ENCODE peak calls at places on chromosomes 5 and 9, in ten cellular contexts. One of them, this sample, is unnamed.
A peak's percentile ranks its signal among the peaks of the same experiment; 100 is the strongest.

GRCh38 chr5:158463971-158464370 is 605.0 kb upstream of the CLINT1 start:
- DNase-seq in HepG2: peak; percentile 39
- DNase-seq in naive thymus-derived CD4-positive, alpha-beta T cell: no peak
- DNase-seq in suprapubic skin: peak; percentile 87
- DNase-seq in SK-N-SH: no peak
- DNase-seq in tibial artery: peak; percentile 81
- DNase-seq in breast epithelium: peak; percentile 24
- DNase-seq in colonic mucosa: no peak
- DNase-seq in gastrocnemius medialis: peak; percentile 70
- DNase-seq in astrocyte: no peak
- DNase-seq in this sample: peak; percentile 78

GRCh38 chr9:8579661-8580060 is 780.1 kb upstream of the DMAC1 start:
- DNase-seq in HepG2: no peak
- DNase-seq in naive thymus-derived CD4-positive, alpha-beta T cell: no peak
- DNase-seq in suprapubic skin: no peak
- DNase-seq in SK-N-SH: no peak
- DNase-seq in tibial artery: no peak
- DNase-seq in breast epithelium: no peak
- DNase-seq in colonic mucosa: no peak
- DNase-seq in gastrocnemius medialis: no peak
- DNase-seq in astrocyte: no peak
- DNase-seq in this sample: no peak

GRCh38 chr9:132723809-132724208 is 53.5 kb downstream of the GTF3C4 start:
- DNase-seq in HepG2: no peak
- DNase-seq in naive thymus-derived CD4-positive, alpha-beta T cell: no peak
- DNase-seq in suprapubic skin: no peak
- DNase-seq in SK-N-SH: no peak
- DNase-seq in tibial artery: peak; percentile 39
- DNase-seq in breast epithelium: no peak
- DNase-seq in colonic mucosa: no peak
- DNase-seq in gastrocnemius medialis: no peak
- DNase-seq in astrocyte: no peak
- DNase-seq in this sample: no peak

GRCh38 chr5:61332369-61332745 is 299 bp downstream of the ZSWIM6 start:
- DNase-seq in HepG2: no peak
- DNase-seq in naive thymus-derived CD4-positive, alpha-beta T cell: no peak
- DNase-seq in suprapubic skin: no peak
- DNase-seq in SK-N-SH: peak; percentile 52
- DNase-seq in tibial artery: peak; percentile 72
- DNase-seq in breast epithelium: no peak
- DNase-seq in colonic mucosa: no peak
- DNase-seq in gastrocnemius medialis: peak; percentile 17
- DNase-seq in astrocyte: no peak
- DNase-seq in this sample: peak; percentile 76

GRCh38 chr5:28286566-28286965 is 1248.2 kb upstream of the CDH9 start:
- DNase-seq in HepG2: no peak
- DNase-seq in naive thymus-derived CD4-positive, alpha-beta T cell: no peak
- DNase-seq in suprapubic skin: no peak
- DNase-seq in SK-N-SH: no peak
- DNase-seq in tibial artery: no peak
- DNase-seq in breast epithelium: no peak
- DNase-seq in colonic mucosa: no peak
- DNase-seq in gastrocnemius medialis: no peak
- DNase-seq in astrocyte: no peak
- DNase-seq in this sample: no peak

GRCh38 chr5:56673171-56673570 is 142.2 kb upstream of the MAP3K1 start:
- DNase-seq in HepG2: no peak
- DNase-seq in naive thymus-derived CD4-positive, alpha-beta T cell: no peak
- DNase-seq in suprapubic skin: no peak
- DNase-seq in SK-N-SH: no peak
- DNase-seq in tibial artery: no peak
- DNase-seq in breast epithelium: no peak
- DNase-seq in colonic mucosa: no peak
- DNase-seq in gastrocnemius medialis: no peak
- DNase-seq in astrocyte: no peak
- DNase-seq in this sample: no peak

GRCh38 chr5:42252306-42252705 is 170.9 kb upstream of the GHR start:
- DNase-seq in HepG2: no peak
- DNase-seq in naive thymus-derived CD4-positive, alpha-beta T cell: no peak
- DNase-seq in suprapubic skin: no peak
- DNase-seq in SK-N-SH: no peak
- DNase-seq in tibial artery: no peak
- DNase-seq in breast epithelium: no peak
- DNase-seq in colonic mucosa: no peak
- DNase-seq in gastrocnemius medialis: no peak
- DNase-seq in astrocyte: no peak
- DNase-seq in this sample: no peak

GRCh38 chr5:134466241-134467069 is 54.8 kb upstream of the CDKN2AIPNL start:
- DNase-seq in HepG2: peak; percentile 86
- DNase-seq in naive thymus-derived CD4-positive, alpha-beta T cell: peak; percentile 66
- DNase-seq in suprapubic skin: peak; percentile 99
- DNase-seq in SK-N-SH: peak; percentile 83
- DNase-seq in tibial artery: peak; percentile 99
- DNase-seq in breast epithelium: peak; percentile 97
- DNase-seq in colonic mucosa: peak; percentile 97
- DNase-seq in gastrocnemius medialis: peak; percentile 100
- DNase-seq in astrocyte: peak; percentile 52
- DNase-seq in this sample: peak; percentile 100

GRCh38 chr9:8733096-8733954 is 933.7 kb upstream of the DMAC1 start:
- DNase-seq in HepG2: no peak
- DNase-seq in naive thymus-derived CD4-positive, alpha-beta T cell: no peak
- DNase-seq in suprapubic skin: no peak
- DNase-seq in SK-N-SH: no peak
- DNase-seq in tibial artery: no peak
- DNase-seq in breast epithelium: no peak
- DNase-seq in colonic mucosa: no peak
- DNase-seq in gastrocnemius medialis: no peak
- DNase-seq in astrocyte: peak; percentile 45
- DNase-seq in this sample: no peak

GRCh38 chr9:93902051-93902779 is 52.9 kb downstream of the BARX1 start:
- DNase-seq in HepG2: no peak
- DNase-seq in naive thymus-derived CD4-positive, alpha-beta T cell: no peak
- DNase-seq in suprapubic skin: peak; percentile 72
- DNase-seq in SK-N-SH: no peak
- DNase-seq in tibial artery: peak; percentile 49
- DNase-seq in breast epithelium: no peak
- DNase-seq in colonic mucosa: no peak
- DNase-seq in gastrocnemius medialis: peak; percentile 5
- DNase-seq in astrocyte: no peak
- DNase-seq in this sample: peak; percentile 39

GRCh38 chr5:6810641-6811405 is 97.6 kb downstream of the TENT4A start:
- DNase-seq in HepG2: no peak
- DNase-seq in naive thymus-derived CD4-positive, alpha-beta T cell: no peak
- DNase-seq in suprapubic skin: no peak
- DNase-seq in SK-N-SH: no peak
- DNase-seq in tibial artery: no peak
- DNase-seq in breast epithelium: no peak
- DNase-seq in colonic mucosa: no peak
- DNase-seq in gastrocnemius medialis: no peak
- DNase-seq in astrocyte: no peak
- DNase-seq in this sample: no peak

GRCh38 chr5:8756498-8757084 is 789.3 kb downstream of the SEMA5A start:
- DNase-seq in HepG2: no peak
- DNase-seq in naive thymus-derived CD4-positive, alpha-beta T cell: no peak
- DNase-seq in suprapubic skin: no peak
- DNase-seq in SK-N-SH: peak; percentile 33
- DNase-seq in tibial artery: no peak
- DNase-seq in breast epithelium: no peak
- DNase-seq in colonic mucosa: no peak
- DNase-seq in gastrocnemius medialis: no peak
- DNase-seq in astrocyte: peak; percentile 29
- DNase-seq in this sample: no peak

GRCh38 chr5:109848130-109848529 is 158.4 kb downstream of the MAN2A1 start:
- DNase-seq in HepG2: no peak
- DNase-seq in naive thymus-derived CD4-positive, alpha-beta T cell: no peak
- DNase-seq in suprapubic skin: no peak
- DNase-seq in SK-N-SH: no peak
- DNase-seq in tibial artery: no peak
- DNase-seq in breast epithelium: no peak
- DNase-seq in colonic mucosa: no peak
- DNase-seq in gastrocnemius medialis: no peak
- DNase-seq in astrocyte: no peak
- DNase-seq in this sample: no peak

GRCh38 chr5:180739958-180740357 is at the start of gene OR2Y1:
- DNase-seq in HepG2: no peak
- DNase-seq in naive thymus-derived CD4-positive, alpha-beta T cell: no peak
- DNase-seq in suprapubic skin: no peak
- DNase-seq in SK-N-SH: no peak
- DNase-seq in tibial artery: no peak
- DNase-seq in breast epithelium: no peak
- DNase-seq in colonic mucosa: no peak
- DNase-seq in gastrocnemius medialis: no peak
- DNase-seq in astrocyte: no peak
- DNase-seq in this sample: no peak

GRCh38 chr5:83265318-83265717 is 188.0 kb downstream of the XRCC4 start:
- DNase-seq in HepG2: peak; percentile 33
- DNase-seq in naive thymus-derived CD4-positive, alpha-beta T cell: no peak
- DNase-seq in suprapubic skin: no peak
- DNase-seq in SK-N-SH: peak; percentile 14
- DNase-seq in tibial artery: no peak
- DNase-seq in breast epithelium: no peak
- DNase-seq in colonic mucosa: no peak
- DNase-seq in gastrocnemius medialis: no peak
- DNase-seq in astrocyte: peak; percentile 66
- DNase-seq in this sample: no peak

GRCh38 chr9:6926436-6926835 is 168.7 kb downstream of the KDM4C start:
- DNase-seq in HepG2: no peak
- DNase-seq in naive thymus-derived CD4-positive, alpha-beta T cell: no peak
- DNase-seq in suprapubic skin: no peak
- DNase-seq in SK-N-SH: no peak
- DNase-seq in tibial artery: no peak
- DNase-seq in breast epithelium: no peak
- DNase-seq in colonic mucosa: no peak
- DNase-seq in gastrocnemius medialis: no peak
- DNase-seq in astrocyte: no peak
- DNase-seq in this sample: no peak

GRCh38 chr5:134503088-134503936 is 22.2 kb upstream of the JADE2 start:
- DNase-seq in HepG2: peak; percentile 93
- DNase-seq in naive thymus-derived CD4-positive, alpha-beta T cell: peak; percentile 35
- DNase-seq in suprapubic skin: peak; percentile 82
- DNase-seq in SK-N-SH: peak; percentile 34
- DNase-seq in tibial artery: peak; percentile 87
- DNase-seq in breast epithelium: peak; percentile 50
- DNase-seq in colonic mucosa: peak; percentile 65
- DNase-seq in gastrocnemius medialis: peak; percentile 70
- DNase-seq in astrocyte: peak; percentile 99
- DNase-seq in this sample: peak; percentile 87

DNA sequence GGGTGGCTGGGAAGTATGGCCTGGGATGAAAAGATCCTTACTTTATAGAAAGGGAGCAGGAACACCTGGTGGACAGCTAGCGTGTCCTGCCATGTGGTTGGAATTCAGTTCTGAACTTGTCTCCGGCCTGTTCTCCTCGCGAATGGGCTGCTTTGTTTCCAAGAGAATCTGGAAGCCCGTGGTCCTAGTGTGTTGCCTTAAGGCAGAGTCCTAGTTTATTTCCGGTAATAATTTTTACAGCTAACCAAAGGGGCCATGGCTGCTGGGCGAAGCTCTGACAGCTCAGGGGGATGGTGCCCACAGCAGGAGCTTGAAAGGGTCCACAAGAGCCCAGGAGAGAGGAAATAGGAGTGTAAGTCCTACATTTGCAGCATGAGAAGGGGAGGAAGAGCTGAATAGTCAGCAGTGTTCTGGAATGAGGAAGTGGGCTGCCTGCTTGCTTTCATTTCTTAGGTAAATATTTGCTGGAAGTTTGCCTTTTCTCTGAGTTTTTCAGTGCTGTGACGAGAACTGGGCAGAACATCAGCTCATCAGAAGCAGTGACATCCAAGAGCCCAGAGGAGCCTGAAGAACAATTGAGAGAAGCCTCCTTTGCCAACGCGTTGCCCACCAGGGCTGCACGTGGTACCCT is 13.1 kb upstream of the IGFBPL1 start:
- DNase-seq in HepG2: peak; percentile 91
- DNase-seq in naive thymus-derived CD4-positive, alpha-beta T cell: no peak
- DNase-seq in suprapubic skin: no peak
- DNase-seq in SK-N-SH: no peak
- DNase-seq in tibial artery: no peak
- DNase-seq in breast epithelium: peak; percentile 27
- DNase-seq in colonic mucosa: peak; percentile 36
- DNase-seq in gastrocnemius medialis: no peak
- DNase-seq in astrocyte: peak; percentile 34
- DNase-seq in this sample: no peak
- H3K27ac ChIP-seq in HepG2: peak overlapping the region; percentile 83
- H3K27ac ChIP-seq in naive thymus-derived CD4-positive, alpha-beta T cell: no peak overlapping the region
- H3K27ac ChIP-seq in suprapubic skin: no peak overlapping the region
- H3K27ac ChIP-seq in SK-N-SH: no peak overlapping the region
- H3K27ac ChIP-seq in tibial artery: no peak overlapping the region
- H3K27ac ChIP-seq in breast epithelium: peak overlapping the region; percentile 70
- H3K27ac ChIP-seq in colonic mucosa: no peak overlapping the region
- H3K27ac ChIP-seq in gastrocnemius medialis: no peak overlapping the region
- H3K27ac ChIP-seq in astrocyte: no peak overlapping the region
- H3K27ac ChIP-seq in this sample: no peak overlapping the region

DNA sequence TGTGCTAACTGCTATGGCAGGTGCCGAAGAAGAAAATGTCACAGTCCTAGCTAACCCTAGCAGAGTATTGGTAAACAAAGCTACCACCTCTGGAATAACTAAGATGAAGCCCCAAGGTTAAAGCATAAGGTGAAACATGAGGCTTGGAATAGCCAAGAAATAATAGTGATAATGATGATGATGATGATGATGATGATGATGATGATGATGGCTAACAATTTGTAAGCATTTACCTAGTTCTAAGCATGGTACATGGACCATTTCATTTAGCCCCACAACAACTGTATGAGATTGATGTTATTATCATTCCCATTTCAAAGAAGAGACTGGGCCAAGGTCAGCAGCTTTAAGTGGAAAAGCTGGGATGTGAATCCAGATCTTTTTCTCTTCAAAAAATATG is 35.3 kb downstream of the SH3RF2 start:
- DNase-seq in HepG2: no peak
- DNase-seq in naive thymus-derived CD4-positive, alpha-beta T cell: no peak
- DNase-seq in suprapubic skin: no peak
- DNase-seq in SK-N-SH: no peak
- DNase-seq in tibial artery: no peak
- DNase-seq in breast epithelium: no peak
- DNase-seq in colonic mucosa: no peak
- DNase-seq in gastrocnemius medialis: no peak
- DNase-seq in astrocyte: no peak
- DNase-seq in this sample: no peak
- H3K4me1 ChIP-seq in HepG2: peaks cover 56% of the 10 kb centered on the region
- H3K4me1 ChIP-seq in naive thymus-derived CD4-positive, alpha-beta T cell: no peaks in the 10 kb centered on the region
- H3K4me1 ChIP-seq in suprapubic skin: peaks cover 12% of the 10 kb centered on the region
- H3K4me1 ChIP-seq in SK-N-SH: peaks cover 7% of the 10 kb centered on the region
- H3K4me1 ChIP-seq in tibial artery: peaks cover 19% of the 10 kb centered on the region
- H3K4me1 ChIP-seq in breast epithelium: no peaks in the 10 kb centered on the region
- H3K4me1 ChIP-seq in colonic mucosa: peaks cover 1% of the 10 kb centered on the region
- H3K4me1 ChIP-seq in gastrocnemius medialis: peaks cover 23% of the 10 kb centered on the region
- H3K4me1 ChIP-seq in astrocyte: peaks cover 23% of the 10 kb centered on the region
- H3K4me1 ChIP-seq in this sample: peaks cover 16% of the 10 kb centered on the region

GRCh38 chr9:134624827-134625181 is 16.8 kb upstream of the COL5A1 start:
- DNase-seq in HepG2: no peak
- DNase-seq in naive thymus-derived CD4-positive, alpha-beta T cell: no peak
- DNase-seq in suprapubic skin: peak; percentile 69
- DNase-seq in SK-N-SH: no peak
- DNase-seq in tibial artery: peak; percentile 67
- DNase-seq in breast epithelium: no peak
- DNase-seq in colonic mucosa: no peak
- DNase-seq in gastrocnemius medialis: peak; percentile 3
- DNase-seq in astrocyte: peak; percentile 89
- DNase-seq in this sample: no peak
- H3K27ac ChIP-seq in HepG2: no peak overlapping the region
- H3K27ac ChIP-seq in naive thymus-derived CD4-positive, alpha-beta T cell: no peak overlapping the region
- H3K27ac ChIP-seq in suprapubic skin: peak overlapping the region; percentile 0
- H3K27ac ChIP-seq in SK-N-SH: no peak overlapping the region
- H3K27ac ChIP-seq in tibial artery: no peak overlapping the region
- H3K27ac ChIP-seq in breast epithelium: no peak overlapping the region
- H3K27ac ChIP-seq in colonic mucosa: no peak overlapping the region
- H3K27ac ChIP-seq in gastrocnemius medialis: no peak overlapping the region
- H3K27ac ChIP-seq in astrocyte: peak overlapping the region; percentile 95
- H3K27ac ChIP-seq in this sample: no peak overlapping the region

GRCh38 chr9:136728080-136728547 is 14.6 kb downstream of the LCN10 start:
- DNase-seq in HepG2: peak; percentile 67
- DNase-seq in naive thymus-derived CD4-positive, alpha-beta T cell: peak; percentile 91
- DNase-seq in suprapubic skin: peak; percentile 96
- DNase-seq in SK-N-SH: peak; percentile 98
- DNase-seq in tibial artery: peak; percentile 92
- DNase-seq in breast epithelium: peak; percentile 77
- DNase-seq in colonic mucosa: peak; percentile 90
- DNase-seq in gastrocnemius medialis: peak; percentile 82
- DNase-seq in astrocyte: peak; percentile 72
- DNase-seq in this sample: peak; percentile 93
- H3K4me1 ChIP-seq in HepG2: peaks cover 56% of the 10 kb centered on the region
- H3K4me1 ChIP-seq in naive thymus-derived CD4-positive, alpha-beta T cell: peaks cover 16% of the 10 kb centered on the region
- H3K4me1 ChIP-seq in suprapubic skin: peaks cover 51% of the 10 kb centered on the region
- H3K4me1 ChIP-seq in SK-N-SH: peaks cover 25% of the 10 kb centered on the region
- H3K4me1 ChIP-seq in tibial artery: peaks cover 23% of the 10 kb centered on the region
- H3K4me1 ChIP-seq in breast epithelium: peaks cover 3% of the 10 kb centered on the region
- H3K4me1 ChIP-seq in colonic mucosa: peaks cover 10% of the 10 kb centered on the region
- H3K4me1 ChIP-seq in gastrocnemius medialis: peaks cover 31% of the 10 kb centered on the region
- H3K4me1 ChIP-seq in astrocyte: peaks cover 25% of the 10 kb centered on the region
- H3K4me1 ChIP-seq in this sample: peaks cover 34% of the 10 kb centered on the region

This sample was measured in psoas muscle.